ENCODE peak calls at places on chromosomes 2 and 18, in four cellular contexts. H is ovary, M is psoas muscle, V is SJSA1. A is an unnamed sample.

GRCh38 chr2:5391361-5391760 is 300.8 kb upstream of the SOX11 start:
- DNase-seq in H (peak; percentile 76), M (no peak), V (no peak), A (no peak)

GRCh38 chr18:417495-417894 is 83.0 kb downstream of the COLEC12 start:
- DNase-seq in H (no peak), M (no peak), V (no peak), A (no peak)

GRCh38 chr2:24492283-24493272 is 1.5 kb downstream of the NCOA1 start:
- DNase-seq in H (no peak), M (peak; percentile 22), V (peak; percentile 34), A (peak; percentile 62)

GRCh38 chr2:218781691-218782528 is at the start of gene CYP27A1:
- DNase-seq in H (peak; percentile 59), M (peak; percentile 61), V (peak; percentile 54), A (peak; percentile 20)

GRCh38 chr18:62372156-62372555 is 47.0 kb downstream of the TNFRSF11A start:
- DNase-seq in H (no peak), M (no peak), V (no peak), A (no peak)

GRCh38 chr2:195580156-195580555 is 76.9 kb upstream of the SLC39A10 start:
- DNase-seq in H (no peak), M (no peak), V (no peak), A (no peak)

GRCh38 chr2:72863046-72863445 is 24.2 kb upstream of the SPR start:
- DNase-seq in H (peak; percentile 16), M (no peak), V (no peak), A (no peak)

GRCh38 chr2:4354678-4355077 is 651.3 kb downstream of the DCDC2C start:
- DNase-seq in H (no peak), M (no peak), V (no peak), A (peak; percentile 74)

GRCh38 chr2:54675738-54676137 is 47.7 kb upstream of the EML6 start:
- DNase-seq in H (no peak), M (peak; percentile 33), V (no peak), A (no peak)

GRCh38 chr2:95296036-95296435 is 1.1 kb upstream of the KCNIP3 start:
- DNase-seq in H (no peak), M (no peak), V (no peak), A (no peak)

GRCh38 chr2:171547256-171547655 is 25.0 kb downstream of the CYBRD1 start:
- DNase-seq in H (no peak), M (no peak), V (no peak), A (no peak)

GRCh38 chr18:33231474-33232317 is 208.8 kb downstream of the CCDC178 start:
- DNase-seq in H (peak; percentile 69), M (peak; percentile 20), V (peak; percentile 40), A (peak; percentile 79)

GRCh38 chr2:237701859-237702370 is 74.5 kb downstream of the LRRFIP1 start:
- DNase-seq in H (no peak), M (no peak), V (no peak), A (no peak)

GRCh38 chr2:17589406-17590035 is 49.0 kb downstream of the VSNL1 start:
- DNase-seq in H (no peak), M (no peak), V (no peak), A (no peak)

GRCh38 chr2:170716851-170717598 is 1.9 kb downstream of the SP5 start:
- DNase-seq in H (peak; percentile 19), M (peak; percentile 46), V (peak; percentile 26), A (no peak)

GRCh38 chr2:129877795-129878775 is 101.4 kb upstream of the RAB6C start:
- DNase-seq in H (peak; percentile 55), M (peak; percentile 22), V (peak; percentile 8), A (no peak)

GRCh38 chr18:11464129-11464528 is 145.3 kb upstream of the SLC35G4 start:
- DNase-seq in H (no peak), M (no peak), V (no peak), A (no peak)

GRCh38 chr2:177265834-177266817 is 1.6 kb upstream of the NFE2L2 start:
- DNase-seq in H (no peak), M (no peak), V (peak; percentile 88), A (no peak)

GRCh38 chr2:241258505-241259160 is 56.8 kb downstream of the HDLBP start:
- DNase-seq in H (no peak), M (no peak), V (no peak), A (no peak)

GRCh38 chr2:111122631-111123421 is 2.1 kb downstream of the BCL2L11 start:
- DNase-seq in H (peak; percentile 82), M (peak; percentile 87), V (peak; percentile 79), A (peak; percentile 82)

GRCh38 chr2:18047114-18047695 is 168.7 kb downstream of the KCNS3 start:
- DNase-seq in H (no peak), M (no peak), V (no peak), A (peak; percentile 90)

GRCh38 chr18:79875531-79875919 is 75.9 kb downstream of the SLC66A2 start:
- DNase-seq in H (no peak), M (no peak), V (no peak), A (no peak)

GRCh38 chr2:64362562-64363026 is 91.4 kb upstream of the LGALSL start:
- DNase-seq in H (no peak), M (no peak), V (no peak), A (no peak)

GRCh38 chr2:14524041-14524802 is 108.3 kb upstream of the LRATD1 start:
- DNase-seq in H (no peak), M (no peak), V (no peak), A (no peak)

GRCh38 chr2:8653485-8653884 is 28.4 kb upstream of the ID2 start:
- DNase-seq in H (no peak), M (no peak), V (no peak), A (peak; percentile 29)

GRCh38 chr18:6207941-6208340 is 206.8 kb downstream of the L3MBTL4 start:
- DNase-seq in H (no peak), M (no peak), V (no peak), A (no peak)

GRCh38 chr2:119024568-119024967 is 82.6 kb downstream of the MARCO start:
- DNase-seq in H (no peak), M (no peak), V (no peak), A (no peak)

GRCh38 chr18:46754661-46755292 is 2.1 kb downstream of the ST8SIA5 start:
- DNase-seq in H (no peak), M (no peak), V (no peak), A (no peak)

GRCh38 chr2:225462945-225463344 is 63.4 kb downstream of the NYAP2 start:
- DNase-seq in H (no peak), M (no peak), V (no peak), A (no peak)

GRCh38 chr2:39216495-39217191 is 27.1 kb downstream of the CDKL4 start:
- DNase-seq in H (no peak), M (no peak), V (no peak), A (no peak)

GRCh38 chr2:146481629-146482028 is 1363.2 kb upstream of the ACVR2A start:
- DNase-seq in H (no peak), M (no peak), V (no peak), A (no peak)

GRCh38 chr2:54609241-54609640 is 114.2 kb upstream of the EML6 start:
- DNase-seq in H (no peak), M (no peak), V (no peak), A (no peak)

GRCh38 chr2:121044412-121044811 is 240.6 kb downstream of the TFCP2L1 start:
- DNase-seq in H (no peak), M (no peak), V (no peak), A (no peak)

GRCh38 chr2:157874278-157874825 is 1.8 kb downstream of the ACVR1 start:
- DNase-seq in H (peak; percentile 26), M (peak; percentile 21), V (no peak), A (peak; percentile 21)
- H3K4me3 ChIP-seq in H (peak overlapping the region; percentile 88), M (peak overlapping the region; percentile 88), V (peak overlapping the region; percentile 62), A (peak overlapping the region; percentile 82)

GRCh38 chr2:98514096-98514639 is 69.5 kb downstream of the INPP4A start:
- DNase-seq in H (no peak), M (no peak), V (no peak), A (no peak)
- H3K4me1 ChIP-seq in H (peaks cover 10% of the 10 kb centered on the region), M (no peaks in the 10 kb centered on the region), V (peaks cover 3% of the 10 kb centered on the region), A (no peaks in the 10 kb centered on the region)

GRCh38 chr2:102736607-102737409 is 25.0 kb upstream of the TMEM182 start:
- DNase-seq in H (peak; percentile 84), M (peak; percentile 87), V (peak; percentile 72), A (peak; percentile 81)

GRCh38 chr2:102743259-102743658 is 18.6 kb upstream of the TMEM182 start:
- DNase-seq in H (no peak), M (no peak), V (no peak), A (no peak)

GRCh38 chr2:102735431-102736130 is 26.2 kb upstream of the TMEM182 start:
- DNase-seq in H (no peak), M (peak; percentile 18), V (no peak), A (peak; percentile 10)

GRCh38 chr2:102736174-102736606 is 25.6 kb upstream of the TMEM182 start:
- DNase-seq in H (no peak), M (no peak), V (no peak), A (no peak)

GRCh38 chr2:102737435-102737834 is 24.4 kb upstream of the TMEM182 start:
- DNase-seq in H (no peak), M (no peak), V (no peak), A (no peak)
- H3K4me3 ChIP-seq in H (peak overlapping the region; percentile 81), M (peak overlapping the region; percentile 96), V (peak overlapping the region; percentile 86), A (peak overlapping the region; percentile 76)

GRCh38 chr2:16413257-16413656 is 252.4 kb downstream of the CYRIA start:
- DNase-seq in H (no peak), M (no peak), V (no peak), A (no peak)

GRCh38 chr2:16417711-16418110 is 247.9 kb downstream of the CYRIA start:
- DNase-seq in H (no peak), M (no peak), V (no peak), A (no peak)

GRCh38 chr2:16420421-16420820 is 245.2 kb downstream of the CYRIA start:
- DNase-seq in H (no peak), M (no peak), V (no peak), A (no peak)

GRCh38 chr2:16413947-16414346 is 251.7 kb downstream of the CYRIA start:
- DNase-seq in H (no peak), M (no peak), V (no peak), A (no peak)

GRCh38 chr2:16416651-16417050 is 249.0 kb downstream of the CYRIA start:
- DNase-seq in H (no peak), M (no peak), V (no peak), A (no peak)
- H3K4me1 ChIP-seq in H (no peaks in the 10 kb centered on the region), M (peaks cover 7% of the 10 kb centered on the region), V (no peaks in the 10 kb centered on the region), A (no peaks in the 10 kb centered on the region)